ENCODE peak calls at places on chromosome 13, in eight cellular contexts. One of them, this sample, is unnamed.

GRCh38 chr13:31850041-31850440 is 110.7 kb downstream of the RXFP2 start:
- DNase-seq in brain microvascular endothelial cell: no peak
- DNase-seq in left lung: no peak
- DNase-seq in dorsolateral prefrontal cortex: no peak
- DNase-seq in CD8-positive, alpha-beta T cell: no peak
- DNase-seq in cardiac muscle cell: no peak
- DNase-seq in HCT116: no peak
- DNase-seq in tibial nerve: no peak
- DNase-seq in this sample: no peak

GRCh38 chr13:109836629-109837607 is 50.5 kb upstream of the IRS2 start:
- DNase-seq in CD8-positive, alpha-beta T cell: no peak
- DNase-seq in dorsolateral prefrontal cortex: no peak
- DNase-seq in tibial nerve: no peak
- DNase-seq in HCT116: no peak
- DNase-seq in left lung: peak; percentile 41
- DNase-seq in brain microvascular endothelial cell: no peak
- DNase-seq in cardiac muscle cell: no peak
- DNase-seq in this sample: no peak

GRCh38 chr13:32846020-32846451 is 170.2 kb upstream of the KL start:
- DNase-seq in cardiac muscle cell: no peak
- DNase-seq in HCT116: no peak
- DNase-seq in CD8-positive, alpha-beta T cell: no peak
- DNase-seq in tibial nerve: no peak
- DNase-seq in dorsolateral prefrontal cortex: no peak
- DNase-seq in brain microvascular endothelial cell: no peak
- DNase-seq in left lung: no peak
- DNase-seq in this sample: no peak

GRCh38 chr13:47241446-47241845 is 344.6 kb upstream of the HTR2A start:
- DNase-seq in left lung: no peak
- DNase-seq in tibial nerve: no peak
- DNase-seq in HCT116: no peak
- DNase-seq in dorsolateral prefrontal cortex: no peak
- DNase-seq in CD8-positive, alpha-beta T cell: no peak
- DNase-seq in cardiac muscle cell: no peak
- DNase-seq in brain microvascular endothelial cell: no peak
- DNase-seq in this sample: no peak

GRCh38 chr13:76672422-76672821 is 213.8 kb downstream of the KCTD12 start:
- DNase-seq in cardiac muscle cell: peak; percentile 55
- DNase-seq in brain microvascular endothelial cell: no peak
- DNase-seq in CD8-positive, alpha-beta T cell: no peak
- DNase-seq in left lung: no peak
- DNase-seq in dorsolateral prefrontal cortex: no peak
- DNase-seq in tibial nerve: no peak
- DNase-seq in HCT116: no peak
- DNase-seq in this sample: peak; percentile 51

GRCh38 chr13:63636231-63636993 is 2220.8 kb upstream of the PCDH20 start:
- DNase-seq in dorsolateral prefrontal cortex: no peak
- DNase-seq in cardiac muscle cell: no peak
- DNase-seq in tibial nerve: no peak
- DNase-seq in brain microvascular endothelial cell: no peak
- DNase-seq in CD8-positive, alpha-beta T cell: no peak
- DNase-seq in HCT116: peak; percentile 41
- DNase-seq in left lung: no peak
- DNase-seq in this sample: peak; percentile 4

GRCh38 chr13:43516401-43516826 is 270.4 kb downstream of the ENOX1 start:
- DNase-seq in left lung: no peak
- DNase-seq in brain microvascular endothelial cell: no peak
- DNase-seq in tibial nerve: peak; percentile 53
- DNase-seq in HCT116: no peak
- DNase-seq in cardiac muscle cell: peak; percentile 90
- DNase-seq in CD8-positive, alpha-beta T cell: no peak
- DNase-seq in dorsolateral prefrontal cortex: no peak
- DNase-seq in this sample: no peak

GRCh38 chr13:43005460-43006236 is 13.6 kb upstream of the EPSTI1 start:
- DNase-seq in CD8-positive, alpha-beta T cell: no peak
- DNase-seq in cardiac muscle cell: peak; percentile 71
- DNase-seq in left lung: no peak
- DNase-seq in tibial nerve: no peak
- DNase-seq in brain microvascular endothelial cell: no peak
- DNase-seq in dorsolateral prefrontal cortex: no peak
- DNase-seq in HCT116: no peak
- DNase-seq in this sample: peak; percentile 42

GRCh38 chr13:98105929-98106336 is 37.0 kb upstream of the FARP1 start:
- DNase-seq in dorsolateral prefrontal cortex: no peak
- DNase-seq in HCT116: no peak
- DNase-seq in left lung: no peak
- DNase-seq in CD8-positive, alpha-beta T cell: no peak
- DNase-seq in tibial nerve: no peak
- DNase-seq in brain microvascular endothelial cell: peak; percentile 64
- DNase-seq in cardiac muscle cell: peak; percentile 75
- DNase-seq in this sample: no peak

GRCh38 chr13:106560791-106561190 is 7.1 kb downstream of the ARGLU1 start:
- DNase-seq in HCT116: no peak
- DNase-seq in left lung: no peak
- DNase-seq in tibial nerve: no peak
- DNase-seq in dorsolateral prefrontal cortex: no peak
- DNase-seq in brain microvascular endothelial cell: no peak
- DNase-seq in cardiac muscle cell: no peak
- DNase-seq in CD8-positive, alpha-beta T cell: no peak
- DNase-seq in this sample: no peak
- H3K27ac ChIP-seq in HCT116: no peak overlapping the region
- H3K27ac ChIP-seq in left lung: no peak overlapping the region
- H3K27ac ChIP-seq in tibial nerve: no peak overlapping the region
- H3K27ac ChIP-seq in dorsolateral prefrontal cortex: no peak overlapping the region
- H3K27ac ChIP-seq in brain microvascular endothelial cell: no peak overlapping the region
- H3K27ac ChIP-seq in cardiac muscle cell: no peak overlapping the region
- H3K27ac ChIP-seq in CD8-positive, alpha-beta T cell: no peak overlapping the region
- H3K27ac ChIP-seq in this sample: no peak overlapping the region

GRCh38 chr13:36875431-36875830 is 44.6 kb downstream of the SMAD9 start:
- DNase-seq in brain microvascular endothelial cell: no peak
- DNase-seq in cardiac muscle cell: no peak
- DNase-seq in tibial nerve: no peak
- DNase-seq in HCT116: no peak
- DNase-seq in CD8-positive, alpha-beta T cell: no peak
- DNase-seq in dorsolateral prefrontal cortex: no peak
- DNase-seq in left lung: no peak
- DNase-seq in this sample: no peak

GRCh38 chr13:36865265-36865664 is 46.2 kb downstream of the RFXAP start:
- DNase-seq in tibial nerve: no peak
- DNase-seq in dorsolateral prefrontal cortex: no peak
- DNase-seq in HCT116: no peak
- DNase-seq in brain microvascular endothelial cell: no peak
- DNase-seq in left lung: no peak
- DNase-seq in CD8-positive, alpha-beta T cell: no peak
- DNase-seq in cardiac muscle cell: no peak
- DNase-seq in this sample: no peak

GRCh38 chr13:36866232-36866631 is 47.2 kb downstream of the RFXAP start:
- DNase-seq in tibial nerve: no peak
- DNase-seq in left lung: no peak
- DNase-seq in CD8-positive, alpha-beta T cell: no peak
- DNase-seq in HCT116: no peak
- DNase-seq in dorsolateral prefrontal cortex: no peak
- DNase-seq in cardiac muscle cell: no peak
- DNase-seq in brain microvascular endothelial cell: no peak
- DNase-seq in this sample: no peak

GRCh38 chr13:36872621-36873020 is 47.4 kb downstream of the SMAD9 start:
- DNase-seq in brain microvascular endothelial cell: no peak
- DNase-seq in cardiac muscle cell: no peak
- DNase-seq in tibial nerve: no peak
- DNase-seq in left lung: no peak
- DNase-seq in CD8-positive, alpha-beta T cell: no peak
- DNase-seq in HCT116: no peak
- DNase-seq in dorsolateral prefrontal cortex: peak; percentile 52
- DNase-seq in this sample: no peak

DNA sequence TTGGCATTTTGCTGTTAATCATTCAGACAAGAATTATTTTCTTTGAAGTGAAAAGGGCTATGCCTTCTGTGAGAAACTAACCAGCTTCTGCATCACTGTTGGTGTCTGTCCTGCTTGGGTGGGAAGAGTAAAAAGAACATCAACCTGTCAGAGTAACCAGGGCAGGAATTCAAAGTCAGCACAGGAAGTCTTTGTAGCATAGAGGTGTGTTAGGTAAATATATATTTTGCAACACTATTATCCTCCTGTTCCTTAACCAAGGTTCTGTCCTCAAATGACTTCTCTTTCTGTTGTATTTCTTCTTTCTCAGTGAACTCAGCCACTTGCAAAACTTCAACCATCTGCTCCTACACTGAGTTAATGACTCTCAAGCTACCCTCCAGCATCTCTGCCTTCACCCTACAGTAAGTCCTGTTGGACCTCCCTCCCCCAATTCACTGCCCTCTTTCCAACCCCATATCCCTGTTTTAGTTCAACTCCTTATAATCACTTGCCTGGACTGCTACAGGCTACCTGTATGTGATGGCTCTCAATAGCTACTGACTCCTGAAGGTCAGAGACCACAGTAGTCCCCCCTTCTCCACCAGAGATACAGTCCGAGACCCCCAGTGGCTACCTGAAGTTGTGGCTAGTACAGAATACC is 49.9 kb downstream of the SMAD9 start:
- DNase-seq in brain microvascular endothelial cell: no peak
- DNase-seq in left lung: no peak
- DNase-seq in CD8-positive, alpha-beta T cell: no peak
- DNase-seq in cardiac muscle cell: no peak
- DNase-seq in HCT116: no peak
- DNase-seq in tibial nerve: no peak
- DNase-seq in dorsolateral prefrontal cortex: no peak
- DNase-seq in this sample: no peak
- TF ChIP-seq CTCF in brain microvascular endothelial cell: no peak
- TF ChIP-seq CTCF in left lung: no peak
- TF ChIP-seq CTCF in CD8-positive, alpha-beta T cell: no peak
- TF ChIP-seq CTCF in cardiac muscle cell: no peak
- TF ChIP-seq CTCF in HCT116: no peak
- TF ChIP-seq CTCF in tibial nerve: no peak
- TF ChIP-seq CTCF in dorsolateral prefrontal cortex: no peak
- TF ChIP-seq CTCF in this sample: no peak

GRCh38 chr13:27263438-27263837 is 7.2 kb upstream of the RASL11A start:
- DNase-seq in tibial nerve: no peak
- DNase-seq in dorsolateral prefrontal cortex: no peak
- DNase-seq in cardiac muscle cell: no peak
- DNase-seq in CD8-positive, alpha-beta T cell: no peak
- DNase-seq in brain microvascular endothelial cell: no peak
- DNase-seq in left lung: no peak
- DNase-seq in HCT116: no peak
- DNase-seq in this sample: no peak

GRCh38 chr13:27259831-27260230 is 8.5 kb downstream of the RPL21 start:
- DNase-seq in cardiac muscle cell: no peak
- DNase-seq in dorsolateral prefrontal cortex: no peak
- DNase-seq in brain microvascular endothelial cell: no peak
- DNase-seq in HCT116: no peak
- DNase-seq in CD8-positive, alpha-beta T cell: no peak
- DNase-seq in tibial nerve: no peak
- DNase-seq in left lung: no peak
- DNase-seq in this sample: no peak

GRCh38 chr13:27262546-27262945 is 8.1 kb upstream of the RASL11A start:
- DNase-seq in dorsolateral prefrontal cortex: no peak
- DNase-seq in cardiac muscle cell: no peak
- DNase-seq in HCT116: no peak
- DNase-seq in brain microvascular endothelial cell: no peak
- DNase-seq in CD8-positive, alpha-beta T cell: no peak
- DNase-seq in left lung: no peak
- DNase-seq in tibial nerve: no peak
- DNase-seq in this sample: no peak

GRCh38 chr13:27258637-27259377 is 7.4 kb downstream of the RPL21 start:
- DNase-seq in left lung: no peak
- DNase-seq in HCT116: no peak
- DNase-seq in CD8-positive, alpha-beta T cell: no peak
- DNase-seq in tibial nerve: no peak
- DNase-seq in dorsolateral prefrontal cortex: no peak
- DNase-seq in brain microvascular endothelial cell: no peak
- DNase-seq in cardiac muscle cell: no peak
- DNase-seq in this sample: no peak

DNA sequence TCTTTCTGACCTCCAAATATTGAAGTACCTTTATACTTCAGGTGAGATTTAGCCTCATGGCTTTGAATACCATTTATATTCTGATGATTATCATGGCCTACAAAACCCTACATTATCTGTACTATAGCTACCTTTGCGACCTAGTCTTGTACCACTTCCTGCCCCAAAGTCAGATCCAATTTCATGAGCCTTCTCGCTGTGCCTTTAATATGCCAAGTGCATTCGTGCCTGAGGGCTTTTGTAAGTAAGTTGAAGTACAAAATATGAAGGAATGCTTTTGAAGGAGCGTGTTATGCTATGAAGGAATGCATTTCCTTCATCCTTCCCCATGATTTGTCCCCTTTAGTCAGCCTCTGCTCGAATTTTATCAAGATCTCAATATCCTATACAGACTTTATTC is 9.3 kb upstream of the RASL11A start:
- DNase-seq in dorsolateral prefrontal cortex: no peak
- DNase-seq in left lung: no peak
- DNase-seq in brain microvascular endothelial cell: no peak
- DNase-seq in cardiac muscle cell: no peak
- DNase-seq in CD8-positive, alpha-beta T cell: no peak
- DNase-seq in tibial nerve: no peak
- DNase-seq in HCT116: no peak
- DNase-seq in this sample: no peak
- H3K27ac ChIP-seq in dorsolateral prefrontal cortex: no peak overlapping the region
- H3K27ac ChIP-seq in left lung: no peak overlapping the region
- H3K27ac ChIP-seq in brain microvascular endothelial cell: no peak overlapping the region
- H3K27ac ChIP-seq in cardiac muscle cell: no peak overlapping the region
- H3K27ac ChIP-seq in CD8-positive, alpha-beta T cell: no peak overlapping the region
- H3K27ac ChIP-seq in tibial nerve: no peak overlapping the region
- H3K27ac ChIP-seq in HCT116: no peak overlapping the region
- H3K27ac ChIP-seq in this sample: no peak overlapping the region

DNA sequence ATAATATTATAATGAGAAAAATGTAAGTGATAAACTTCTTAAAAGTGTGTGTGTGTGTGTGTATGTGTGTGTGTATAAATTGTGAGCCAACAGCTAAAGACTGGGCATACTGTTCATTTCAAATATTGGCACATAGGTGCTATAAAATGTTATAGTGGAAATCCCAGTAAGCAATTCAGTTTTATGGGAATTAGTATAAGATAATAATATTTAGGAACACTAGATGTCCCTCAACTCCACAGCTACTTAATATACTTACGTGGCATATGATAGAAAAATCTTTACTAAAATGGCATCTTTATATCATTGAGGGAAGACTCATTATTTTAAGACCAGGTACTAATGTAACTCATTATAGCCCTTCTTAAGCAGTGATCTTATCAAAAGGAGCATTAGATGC is 266.3 kb downstream of the MAB21L1 start:
- DNase-seq in HCT116: no peak
- DNase-seq in tibial nerve: no peak
- DNase-seq in cardiac muscle cell: peak; percentile 30
- DNase-seq in brain microvascular endothelial cell: no peak
- DNase-seq in CD8-positive, alpha-beta T cell: no peak
- DNase-seq in left lung: no peak
- DNase-seq in dorsolateral prefrontal cortex: no peak
- DNase-seq in this sample: peak; percentile 0
- TF ChIP-seq CTCF in HCT116: no peak
- TF ChIP-seq CTCF in tibial nerve: no peak
- TF ChIP-seq CTCF in cardiac muscle cell: no peak
- TF ChIP-seq CTCF in brain microvascular endothelial cell: no peak
- TF ChIP-seq CTCF in CD8-positive, alpha-beta T cell: no peak
- TF ChIP-seq CTCF in left lung: no peak
- TF ChIP-seq CTCF in dorsolateral prefrontal cortex: peak; percentile 15
- TF ChIP-seq CTCF in this sample: no peak

DNA sequence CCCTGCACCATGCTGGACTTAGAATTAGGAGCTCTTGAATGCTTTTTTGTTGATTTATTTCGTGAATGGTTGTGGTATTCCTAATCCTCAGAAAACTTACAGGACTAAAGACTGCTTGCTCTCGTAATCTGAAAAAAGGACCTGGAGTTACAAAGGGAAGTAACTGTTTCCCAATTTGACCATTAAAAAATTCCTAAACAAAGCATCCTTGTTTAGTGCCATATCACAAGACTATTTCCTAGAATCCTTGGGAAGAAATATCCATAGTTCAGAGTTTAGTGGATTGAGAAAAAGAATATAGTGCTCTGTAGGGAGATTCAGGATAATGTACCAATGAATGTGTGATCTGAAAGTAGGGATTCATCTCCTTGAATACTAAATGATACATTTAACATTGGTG is 186.8 kb downstream of the NDFIP2 start:
- DNase-seq in CD8-positive, alpha-beta T cell: no peak
- DNase-seq in dorsolateral prefrontal cortex: no peak
- DNase-seq in HCT116: no peak
- DNase-seq in tibial nerve: no peak
- DNase-seq in cardiac muscle cell: no peak
- DNase-seq in brain microvascular endothelial cell: no peak
- DNase-seq in left lung: no peak
- DNase-seq in this sample: no peak
- H3K27ac ChIP-seq in CD8-positive, alpha-beta T cell: no peak overlapping the region
- H3K27ac ChIP-seq in dorsolateral prefrontal cortex: no peak overlapping the region
- H3K27ac ChIP-seq in HCT116: no peak overlapping the region
- H3K27ac ChIP-seq in tibial nerve: no peak overlapping the region
- H3K27ac ChIP-seq in cardiac muscle cell: peak overlapping the region; percentile 69
- H3K27ac ChIP-seq in brain microvascular endothelial cell: no peak overlapping the region
- H3K27ac ChIP-seq in left lung: no peak overlapping the region
- H3K27ac ChIP-seq in this sample: no peak overlapping the region